ENCODE peak calls at places on chromosome 1, in five cellular contexts. X, Q, N, Z and S are unnamed samples.

GRCh38 chr1:65425697-65426096 is 5.2 kb downstream of the LEPR start:
- DNase-seq in X (no peak), Q (no peak), N (no peak), Z (no peak), S (no peak)

GRCh38 chr1:3276341-3276800 is 178.1 kb upstream of the ARHGEF16 start:
- DNase-seq in X (no peak), Q (no peak), N (no peak), Z (no peak), S (no peak)

GRCh38 chr1:163826500-163826899 is 504.7 kb downstream of the NUF2 start:
- DNase-seq in X (no peak), Q (no peak), N (no peak), Z (no peak), S (no peak)

GRCh38 chr1:240169188-240169587 is 77.5 kb downstream of the FMN2 start:
- DNase-seq in X (no peak), Q (no peak), N (no peak), Z (no peak), S (no peak)

GRCh38 chr1:8880068-8880676 is 1.7 kb upstream of the ENO1 start:
- DNase-seq in X (no peak), Q (no peak), N (peak), Z (no peak), S (no peak)

GRCh38 chr1:7783178-7783711 is 846 bp upstream of the PER3 start:
- DNase-seq in X (no peak), Q (no peak), N (peak), Z (no peak), S (no peak)

GRCh38 chr1:208803371-208803811 is 559.2 kb upstream of the PLXNA2 start:
- DNase-seq in X (no peak), Q (no peak), N (no peak), Z (no peak), S (no peak)

GRCh38 chr1:192580351-192580962 is 4.9 kb downstream of the RGS1 start:
- DNase-seq in X (peak), Q (peak), N (no peak), Z (no peak), S (no peak)

GRCh38 chr1:187877220-187877619 is 1048.5 kb downstream of the PLA2G4A start:
- DNase-seq in X (no peak), Q (no peak), N (no peak), Z (no peak), S (no peak)

GRCh38 chr1:201448981-201449380 is 20.0 kb downstream of the PHLDA3 start:
- DNase-seq in X (no peak), Q (no peak), N (no peak), Z (no peak), S (no peak)

GRCh38 chr1:163298340-163298739 is 23.4 kb upstream of the NUF2 start:
- DNase-seq in X (no peak), Q (no peak), N (no peak), Z (no peak), S (no peak)

GRCh38 chr1:203926025-203926540 is 64.7 kb downstream of the SNRPE start:
- DNase-seq in X (no peak), Q (no peak), N (no peak), Z (no peak), S (no peak)

GRCh38 chr1:84247425-84248220 is 53.9 kb upstream of the SAMD13 start:
- DNase-seq in X (no peak), Q (peak), N (peak), Z (no peak), S (no peak)

GRCh38 chr1:179366093-179366800 is 476 bp downstream of the AXDND1 start:
- DNase-seq in X (no peak), Q (no peak), N (no peak), Z (no peak), S (no peak)

GRCh38 chr1:172637522-172637921 is 21.4 kb upstream of the FASLG start:
- DNase-seq in X (no peak), Q (no peak), N (peak), Z (no peak), S (no peak)

GRCh38 chr1:217453816-217454215 is 177.1 kb downstream of the GPATCH2 start:
- DNase-seq in X (no peak), Q (no peak), N (no peak), Z (peak), S (no peak)

GRCh38 chr1:4854379-4854778 is 200.0 kb downstream of the AJAP1 start:
- DNase-seq in X (no peak), Q (no peak), N (no peak), Z (no peak), S (no peak)

GRCh38 chr1:2411801-2412394 is 466 bp downstream of the PEX10 start:
- DNase-seq in X (no peak), Q (no peak), N (peak), Z (no peak), S (no peak)

GRCh38 chr1:39158330-39159086 is 46.0 kb upstream of the MACF1 start:
- DNase-seq in X (peak), Q (no peak), N (peak), Z (no peak), S (no peak)

GRCh38 chr1:40866408-40866788 is 4.2 kb upstream of the CITED4 start:
- DNase-seq in X (no peak), Q (no peak), N (no peak), Z (no peak), S (no peak)

GRCh38 chr1:166489356-166489669 is 322.5 kb upstream of the FAM78B start:
- DNase-seq in X (no peak), Q (no peak), N (no peak), Z (no peak), S (no peak)

GRCh38 chr1:245915851-245916250 is 591.2 kb downstream of the SMYD3 start:
- DNase-seq in X (no peak), Q (no peak), N (no peak), Z (no peak), S (no peak)

GRCh38 chr1:89704014-89704413 is 71.1 kb downstream of the LRRC8C start:
- DNase-seq in X (no peak), Q (no peak), N (no peak), Z (no peak), S (no peak)

GRCh38 chr1:221294244-221294643 is 415.0 kb downstream of the HLX start:
- DNase-seq in X (no peak), Q (no peak), N (no peak), Z (no peak), S (no peak)

GRCh38 chr1:145751491-145752021 is 32.3 kb downstream of the CD160 start:
- DNase-seq in X (no peak), Q (no peak), N (no peak), Z (no peak), S (no peak)

GRCh38 chr1:3174487-3175247 is 105.7 kb downstream of the PRDM16 start:
- DNase-seq in X (no peak), Q (no peak), N (no peak), Z (no peak), S (no peak)

GRCh38 chr1:204216880-204217647 is 3.3 kb upstream of the GOLT1A start:
- DNase-seq in X (no peak), Q (no peak), N (no peak), Z (no peak), S (no peak)

GRCh38 chr1:209613351-209614150 is 30.0 kb downstream of the CAMK1G start:
- DNase-seq in X (no peak), Q (no peak), N (no peak), Z (no peak), S (no peak)

GRCh38 chr1:21523297-21523813 is 14.1 kb downstream of the ALPL start:
- DNase-seq in X (no peak), Q (no peak), N (no peak), Z (no peak), S (no peak)

GRCh38 chr1:21526441-21526840 is 17.2 kb downstream of the ALPL start:
- DNase-seq in X (no peak), Q (no peak), N (no peak), Z (no peak), S (no peak)

GRCh38 chr1:21524686-21525339 is 15.6 kb downstream of the ALPL start:
- DNase-seq in X (no peak), Q (no peak), N (no peak), Z (no peak), S (no peak)

GRCh38 chr1:21524220-21524619 is 15.0 kb downstream of the ALPL start:
- DNase-seq in X (no peak), Q (no peak), N (no peak), Z (no peak), S (no peak)

GRCh38 chr1:21525340-21525717 is 16.1 kb downstream of the ALPL start:
- DNase-seq in X (no peak), Q (no peak), N (no peak), Z (no peak), S (no peak)
- H3K4me3 ChIP-seq in X (no peak), Q (no peak), N (no peak), Z (no peak), S (no peak)

GRCh38 chr1:177227978-177228720 is 57.4 kb downstream of the BRINP2 start:
- DNase-seq in X (no peak), Q (no peak), N (no peak), Z (no peak), S (no peak)

GRCh38 chr1:177235350-177235749 is 64.6 kb downstream of the BRINP2 start:
- DNase-seq in X (no peak), Q (no peak), N (no peak), Z (no peak), S (no peak)

GRCh38 chr1:177228721-177229088 is 57.9 kb downstream of the BRINP2 start:
- DNase-seq in X (no peak), Q (no peak), N (no peak), Z (no peak), S (no peak)

GRCh38 chr1:177229781-177230180 is 59.0 kb downstream of the BRINP2 start:
- DNase-seq in X (no peak), Q (no peak), N (no peak), Z (no peak), S (no peak)

GRCh38 chr1:177230228-177231016 is 59.7 kb downstream of the BRINP2 start:
- DNase-seq in X (no peak), Q (no peak), N (no peak), Z (no peak), S (no peak)
- TF ChIP-seq JUND in X (no peak), Q (no peak), N (no peak), Z (no peak), S (no peak)

DNA sequence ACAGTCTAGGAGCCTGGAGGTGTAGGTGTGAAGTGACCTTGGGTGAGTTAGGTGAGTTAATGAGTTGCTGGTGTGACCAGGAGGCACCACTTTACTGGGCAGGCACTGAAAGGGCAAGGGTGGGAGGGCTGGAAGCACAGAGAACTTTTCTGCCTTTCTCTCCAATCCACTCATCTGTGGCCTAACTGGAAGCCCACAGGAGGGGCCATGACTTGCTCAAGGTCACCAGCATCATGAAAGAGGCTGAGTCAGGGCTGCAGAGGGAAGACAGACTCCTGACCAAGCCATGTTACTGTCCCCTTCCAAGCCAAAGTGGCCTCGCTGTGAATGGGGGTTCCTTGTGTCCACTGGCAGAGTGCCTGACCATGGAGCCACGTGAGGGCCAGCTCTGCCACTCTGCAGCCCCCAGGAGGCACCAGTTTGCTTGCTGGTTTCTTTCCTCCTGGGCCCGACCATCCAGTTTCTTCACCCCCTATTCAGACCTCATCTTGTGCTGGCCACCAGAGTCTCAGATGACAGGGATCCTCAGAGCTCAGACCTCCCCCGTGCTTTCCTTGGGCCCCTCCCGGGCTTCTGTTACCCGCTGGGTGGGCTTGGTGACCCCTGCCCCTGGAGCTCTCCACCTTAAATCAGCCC is 4.3 kb upstream of the BSND start:
- DNase-seq in X (no peak), Q (no peak), N (no peak), Z (no peak), S (no peak)
- H3K4me3 ChIP-seq in X (no peak), Q (no peak), N (no peak), Z (no peak), S (no peak)

GRCh38 chr1:178324003-178324402 is 172.8 kb downstream of the CLEC20A start:
- DNase-seq in X (no peak), Q (no peak), N (no peak), Z (no peak), S (no peak)
- TF ChIP-seq JUND in X (no peak), Q (no peak), N (no peak), Z (no peak), S (no peak)

GRCh38 chr1:16013908-16014258 is 4.0 kb downstream of the HSPB7 start:
- DNase-seq in X (no peak), Q (no peak), N (no peak), Z (no peak), S (no peak)

GRCh38 chr1:16012590-16013219 is 5.1 kb downstream of the HSPB7 start:
- DNase-seq in X (peak), Q (peak), N (peak), Z (peak), S (peak)

GRCh38 chr1:16014509-16015482 is 3.0 kb downstream of the HSPB7 start:
- DNase-seq in X (no peak), Q (no peak), N (peak), Z (peak), S (no peak)

GRCh38 chr1:16011936-16012589 is 5.8 kb downstream of the HSPB7 start:
- DNase-seq in X (no peak), Q (no peak), N (no peak), Z (no peak), S (no peak)

GRCh38 chr1:16013220-16013907 is 4.5 kb downstream of the HSPB7 start:
- DNase-seq in X (peak), Q (peak), N (peak), Z (peak), S (no peak)
- H3K4me3 ChIP-seq in X (peak), Q (peak), N (peak), Z (no peak), S (peak)

DNA sequence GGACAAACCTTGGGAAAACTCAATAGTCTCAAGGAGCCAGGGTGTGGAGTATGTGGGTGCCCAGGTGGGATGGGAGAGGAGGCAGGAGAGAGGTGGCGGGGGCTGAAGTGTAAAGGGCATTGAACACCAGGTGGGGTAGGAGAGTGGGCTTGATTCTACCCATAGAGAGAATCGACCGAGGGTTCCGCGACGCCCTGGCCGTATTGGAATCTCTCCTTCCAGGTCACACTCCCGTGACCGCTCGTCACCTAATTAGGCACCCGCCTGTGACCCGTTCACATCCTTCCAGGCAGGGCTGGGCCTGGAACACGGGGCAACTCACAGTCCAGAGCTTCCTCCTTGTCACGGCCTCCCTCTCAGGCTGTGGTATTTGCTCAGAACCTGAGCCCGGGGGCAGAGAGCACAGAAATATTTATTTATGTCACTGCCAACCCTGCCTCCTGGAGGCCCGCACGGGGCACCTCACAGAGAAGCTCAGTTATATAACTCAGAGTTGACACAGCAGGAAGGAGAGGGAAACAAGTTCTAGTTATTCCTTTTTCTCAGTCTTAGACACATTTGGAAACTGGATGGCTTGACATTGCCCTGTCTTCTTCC is 12.0 kb downstream of the NCMAP start:
- DNase-seq in X (no peak), Q (no peak), N (no peak), Z (no peak), S (no peak)
- TF ChIP-seq JUND in X (no peak), Q (no peak), N (no peak), Z (no peak), S (no peak)

GRCh38 chr1:23116216-23116836 is 52.3 kb downstream of the LUZP1 start:
- DNase-seq in X (no peak), Q (no peak), N (no peak), Z (no peak), S (no peak)

GRCh38 chr1:23118407-23118806 is 50.2 kb downstream of the LUZP1 start:
- DNase-seq in X (no peak), Q (no peak), N (no peak), Z (no peak), S (no peak)

GRCh38 chr1:23120383-23120782 is 48.3 kb downstream of the LUZP1 start:
- DNase-seq in X (no peak), Q (no peak), N (no peak), Z (no peak), S (no peak)

GRCh38 chr1:23116921-23117699 is 51.5 kb downstream of the LUZP1 start:
- DNase-seq in X (no peak), Q (no peak), N (no peak), Z (no peak), S (no peak)

GRCh38 chr1:23118957-23119792 is 49.5 kb downstream of the LUZP1 start:
- DNase-seq in X (no peak), Q (no peak), N (no peak), Z (no peak), S (no peak)
- H3K4me3 ChIP-seq in X (no peak), Q (no peak), N (peak), Z (no peak), S (no peak)

DNA sequence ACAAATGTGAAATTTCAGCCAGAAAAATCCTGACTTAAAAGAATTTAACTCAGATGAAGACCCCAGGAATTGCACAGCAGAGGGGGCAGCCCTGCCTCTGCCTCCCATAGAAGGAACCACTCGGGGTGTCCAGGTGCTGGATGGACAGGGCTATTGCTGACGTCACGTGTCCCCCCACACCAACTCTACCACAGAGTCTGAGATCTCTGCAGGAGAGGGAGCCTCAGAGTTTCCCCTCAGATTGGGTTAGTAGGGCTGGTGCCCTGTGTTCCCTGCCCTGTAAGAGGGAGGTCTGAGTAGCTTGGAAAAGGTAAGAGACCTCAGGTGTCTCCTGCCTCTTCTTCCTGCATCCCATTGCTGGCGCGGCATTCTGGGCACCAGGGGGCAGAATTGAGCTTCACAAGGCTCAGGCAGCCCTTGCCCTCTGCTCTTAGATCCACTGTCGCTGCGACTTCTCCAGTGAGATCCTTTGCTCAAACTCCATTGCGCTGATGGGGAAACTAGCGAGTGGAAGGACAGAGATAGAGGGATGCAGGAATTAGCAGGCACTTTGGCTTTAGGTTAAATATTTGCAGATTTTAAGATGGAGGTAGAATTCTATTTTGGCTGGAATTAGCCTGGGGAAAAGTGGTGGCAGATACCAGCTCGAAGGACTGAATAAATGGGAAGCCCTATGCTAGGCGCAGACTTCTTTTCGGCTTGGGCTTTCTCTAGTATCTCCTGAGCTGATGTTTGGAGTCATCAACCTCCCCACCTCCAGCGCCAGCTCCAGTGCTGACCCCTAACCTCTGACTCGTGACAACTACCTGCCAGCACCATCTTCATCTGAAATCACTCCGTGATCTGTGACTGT is 42.8 kb upstream of the DMBX1 start:
- DNase-seq in X (no peak), Q (peak), N (peak), Z (peak), S (peak)
- TF ChIP-seq JUND in X (no peak), Q (no peak), N (no peak), Z (no peak), S (peak)